ENCODE peak calls at places on chromosome 16, in five cellular contexts. Y is CD8-positive, alpha-beta memory T cell; B is Peyer's patch; C is thyroid gland; P is left lung. R is an unnamed sample.

GRCh38 chr16:76943936-76944335 is 247.1 kb upstream of the MON1B start:
- DNase-seq in B (no peak), P (no peak), Y (no peak), C (no peak), R (no peak)

GRCh38 chr16:64419832-64420231 is 702.0 kb downstream of the CDH11 start:
- DNase-seq in C (no peak), Y (no peak), B (no peak), P (no peak), R (no peak)

GRCh38 chr16:56667581-56668571 is at the start of gene MT1G:
- DNase-seq in P (peak; percentile 83), Y (no peak), C (peak; percentile 87), B (peak; percentile 94), R (no peak)

GRCh38 chr16:28098171-28098958 is 34.9 kb upstream of the GSG1L start:
- DNase-seq in Y (no peak), B (peak; percentile 29), C (no peak), P (no peak), R (no peak)

GRCh38 chr16:12021578-12022265 is 45.2 kb downstream of the SNX29 start:
- DNase-seq in Y (no peak), C (no peak), P (no peak), B (no peak), R (no peak)

GRCh38 chr16:88499836-88500251 is 46.8 kb downstream of the ZFPM1 start:
- DNase-seq in B (no peak), C (no peak), Y (no peak), P (no peak), R (no peak)

GRCh38 chr16:61289141-61289540 is 747.1 kb downstream of the CDH8 start:
- DNase-seq in P (no peak), B (no peak), Y (no peak), C (no peak), R (no peak)

GRCh38 chr16:82675300-82675699 is 48.5 kb downstream of the CDH13 start:
- DNase-seq in C (no peak), B (no peak), P (no peak), Y (no peak), R (no peak)

GRCh38 chr16:54072237-54072636 is 214.3 kb downstream of the IRX3 start:
- DNase-seq in C (peak; percentile 63), P (no peak), B (no peak), Y (no peak), R (no peak)

GRCh38 chr16:69564845-69565610 is 738 bp upstream of the NFAT5 start:
- DNase-seq in B (no peak), P (no peak), C (no peak), Y (no peak), R (no peak)

GRCh38 chr16:23754594-23755483 is at the start of gene CHP2:
- DNase-seq in C (no peak), B (peak; percentile 91), P (peak; percentile 73), Y (no peak), R (no peak)

GRCh38 chr16:86628614-86629013 is 50.3 kb downstream of the FOXL1 start:
- DNase-seq in B (no peak), Y (no peak), P (no peak), C (no peak), R (no peak)

GRCh38 chr16:70540994-70541393 is 17.4 kb downstream of the SF3B3 start:
- DNase-seq in B (no peak), P (no peak), C (no peak), Y (no peak), R (no peak)

GRCh38 chr16:56532714-56533113 is 12.9 kb upstream of the BBS2 start:
- DNase-seq in B (no peak), Y (no peak), C (no peak), P (no peak), R (no peak)

GRCh38 chr16:7321661-7322060 is 11.0 kb upstream of the RBFOX1 start:
- DNase-seq in C (no peak), Y (no peak), B (no peak), P (no peak), R (no peak)

GRCh38 chr16:16162591-16162990 is 60.7 kb downstream of the ABCC6 start:
- DNase-seq in P (no peak), B (no peak), Y (no peak), C (no peak), R (no peak)

GRCh38 chr16:78249056-78249455 is 149.6 kb downstream of the WWOX start:
- DNase-seq in Y (no peak), P (no peak), C (peak; percentile 82), B (no peak), R (no peak)

GRCh38 chr16:897200-897543 is 73.6 kb downstream of the LMF1 start:
- DNase-seq in Y (no peak), B (no peak), C (no peak), P (peak; percentile 54), R (no peak)

GRCh38 chr16:48499822-48500440 is 110.0 kb downstream of the N4BP1 start:
- DNase-seq in Y (no peak), B (no peak), P (no peak), C (peak; percentile 56), R (no peak)

GRCh38 chr16:24516900-24517669 is 22.3 kb upstream of the RBBP6 start:
- DNase-seq in C (peak; percentile 77), Y (peak; percentile 53), B (peak; percentile 66), P (no peak), R (peak; percentile 52)

GRCh38 chr16:48318630-48319029 is 66.6 kb downstream of the SIAH1 start:
- DNase-seq in P (no peak), B (no peak), C (peak; percentile 62), Y (no peak), R (no peak)

GRCh38 chr16:57475711-57476339 is 10.5 kb downstream of the DOK4 start:
- DNase-seq in C (peak; percentile 26), B (no peak), P (peak; percentile 84), Y (peak; percentile 59), R (no peak)

GRCh38 chr16:55480228-55480655 is 1.2 kb downstream of the MMP2 start:
- DNase-seq in C (peak; percentile 91), P (peak; percentile 86), B (peak; percentile 64), Y (no peak), R (peak; percentile 60)

GRCh38 chr16:72246423-72246822 is 74.5 kb upstream of the PMFBP1 start:
- DNase-seq in P (no peak), C (no peak), B (no peak), Y (no peak), R (no peak)

GRCh38 chr16:68907297-68907999 is 64.1 kb downstream of the TANGO6 start:
- DNase-seq in B (no peak), P (no peak), C (peak; percentile 12), Y (no peak), R (no peak)

GRCh38 chr16:27756206-27756970 is 206.4 kb downstream of the KATNIP start:
- DNase-seq in P (no peak), B (no peak), Y (no peak), C (no peak), R (no peak)

GRCh38 chr16:55572439-55572838 is 6.0 kb downstream of the CAPNS2 start:
- DNase-seq in B (no peak), P (no peak), Y (no peak), C (no peak), R (no peak)

GRCh38 chr16:71707199-71707598 is 17.3 kb downstream of the PHLPP2 start:
- DNase-seq in B (no peak), C (no peak), Y (no peak), P (no peak), R (no peak)

GRCh38 chr16:74216319-74216718 is 80.3 kb upstream of the PSMD7 start:
- DNase-seq in C (no peak), P (no peak), B (no peak), Y (no peak), R (no peak)

GRCh38 chr16:51971184-51971583 is 575.8 kb downstream of the TOX3 start:
- DNase-seq in Y (no peak), B (no peak), P (no peak), C (no peak), R (no peak)

GRCh38 chr16:75552951-75553350 is 3.1 kb downstream of the TMEM231 start:
- DNase-seq in B (no peak), C (no peak), P (no peak), Y (no peak), R (no peak)

GRCh38 chr16:66364117-66364958 is 2.2 kb upstream of the CDH5 start:
- DNase-seq in P (no peak), C (peak; percentile 26), Y (no peak), B (no peak), R (no peak)
- H3K4me3 ChIP-seq in P (no peak overlapping the region), C (no peak overlapping the region), Y (no peak overlapping the region), B (no peak overlapping the region), R (no peak overlapping the region)

DNA sequence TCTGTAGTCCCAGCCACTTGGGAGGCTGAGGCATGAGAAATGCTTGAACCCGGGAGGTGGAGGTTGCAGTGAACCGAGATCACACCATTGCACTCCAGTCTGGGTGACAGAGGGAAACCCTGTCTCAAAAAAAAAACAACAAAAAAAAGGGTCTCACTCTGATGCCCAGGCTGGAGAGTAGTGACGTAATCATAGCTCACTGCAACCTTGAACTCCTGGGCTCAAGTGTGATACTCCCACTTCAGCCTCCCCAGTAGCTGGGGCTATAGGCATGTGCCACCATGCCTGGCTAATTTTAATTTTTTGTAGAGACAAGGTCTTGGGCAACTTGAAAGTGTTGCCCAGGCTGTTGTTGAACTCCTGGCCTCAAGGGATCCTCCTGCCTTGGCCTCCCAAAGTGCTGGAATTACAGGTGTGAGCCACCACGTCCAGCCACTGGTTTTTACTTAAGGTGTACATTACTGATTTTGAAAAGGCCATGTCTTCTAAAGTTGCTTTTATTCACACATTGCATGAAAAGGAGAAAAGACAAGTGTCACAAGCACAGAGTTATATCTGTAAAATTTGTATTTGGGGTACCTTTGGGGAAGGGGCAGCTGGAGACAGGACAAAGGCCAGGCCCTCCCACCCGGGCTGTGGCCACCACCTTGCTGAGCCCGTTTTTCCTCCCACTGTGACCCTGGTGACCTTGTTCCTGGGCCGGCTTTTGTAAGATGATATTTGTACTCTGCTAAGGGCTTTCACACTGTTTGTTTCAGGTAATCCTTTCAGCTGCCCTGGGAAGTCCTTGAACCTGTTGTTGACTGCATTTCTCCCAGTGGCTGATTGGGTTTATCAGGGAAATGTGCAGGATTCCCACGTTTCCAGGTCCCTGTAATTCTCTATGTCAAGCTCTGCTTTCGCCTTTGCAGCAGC is 11.5 kb downstream of the GPT2 start:
- DNase-seq in P (no peak), C (no peak), B (no peak), Y (no peak), R (no peak)
- H3K27ac ChIP-seq in P (no peak overlapping the region), C (no peak overlapping the region), B (no peak overlapping the region), Y (no peak overlapping the region), R (no peak overlapping the region)

GRCh38 chr16:3443108-3444031 is at the start of the genes NAA60 and ZNF597:
- DNase-seq in B (peak; percentile 80), P (peak; percentile 91), C (peak; percentile 84), Y (peak; percentile 79), R (peak; percentile 45)

GRCh38 chr16:3439637-3440036 is 3.7 kb downstream of the ZNF597 start:
- DNase-seq in Y (no peak), P (no peak), B (no peak), C (no peak), R (no peak)

DNA sequence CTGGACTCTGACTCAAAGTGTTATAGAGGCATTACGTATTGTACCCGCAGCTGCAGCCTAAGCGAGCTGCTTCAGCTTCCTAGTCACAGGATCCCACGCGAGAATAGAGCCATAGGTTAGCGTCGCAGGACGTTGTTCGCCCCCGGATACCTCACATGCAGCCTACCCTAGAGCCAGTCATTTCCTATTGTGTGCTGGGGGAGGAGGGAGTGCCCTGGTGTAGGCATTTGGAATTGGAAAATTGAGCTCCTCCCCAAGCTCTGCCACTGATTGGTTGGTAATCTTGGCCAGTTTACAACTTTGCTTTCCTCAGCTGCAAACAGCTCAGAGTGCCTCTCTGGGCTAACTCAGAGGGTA is 530 bp downstream of the NAA60 start:
- DNase-seq in Y (peak; percentile 14), B (no peak), C (no peak), P (no peak), R (no peak)
- H3K4me3 ChIP-seq in Y (peak overlapping the region; percentile 71), B (peak overlapping the region; percentile 43), C (peak overlapping the region; percentile 3), P (peak overlapping the region; percentile 46), R (peak overlapping the region; percentile 80)

GRCh38 chr16:10647264-10647720 is 47.4 kb downstream of the TEKT5 start:
- DNase-seq in Y (no peak), P (no peak), C (no peak), B (no peak), R (no peak)
- H3K27ac ChIP-seq in Y (no peak overlapping the region), P (peak overlapping the region; percentile 48), C (no peak overlapping the region), B (peak overlapping the region; percentile 12), R (no peak overlapping the region)